ENCODE peak calls at places on chromosomes 7 and 10, in eight cellular contexts. P is fibroblast of lung, B is hepatocyte, F is GM23338, X is mammary epithelial cell, E is neural progenitor cell, W is astrocyte, V is PC-3. G is an unnamed sample. For H3K79me2, the result is how much of the 10 kb centered on the place peaks cover.

GRCh38 chr10:69292449-69292848 is 14.2 kb downstream of the HK1 start:
- DNase-seq in W (no peak), B (no peak), V (no peak), E (no peak), F (no peak), X (no peak), P (no peak), G (no peak)

GRCh38 chr10:68602434-68602833 is 42.3 kb downstream of the TET1 start:
- DNase-seq in X (no peak), V (peak), E (no peak), W (no peak), F (no peak), P (no peak), B (no peak), G (no peak)

GRCh38 chr7:5630670-5631069 is 150.8 kb downstream of the RNF216 start:
- DNase-seq in X (peak), F (no peak), W (no peak), B (no peak), P (no peak), E (no peak), V (no peak), G (peak)

GRCh38 chr7:156662269-156662668 is 21.7 kb downstream of the RNF32 start:
- DNase-seq in B (peak), E (no peak), P (no peak), W (no peak), F (no peak), X (no peak), V (no peak), G (no peak)

GRCh38 chr7:139720705-139721231 is 57.0 kb downstream of the HIPK2 start:
- DNase-seq in X (no peak), B (no peak), E (no peak), W (no peak), F (no peak), P (peak), V (peak), G (peak)

GRCh38 chr10:80669485-80669884 is 131.8 kb downstream of the SH2D4B start:
- DNase-seq in W (no peak), P (no peak), F (no peak), E (no peak), V (no peak), X (no peak), B (no peak), G (no peak)

GRCh38 chr10:60753817-60754216 is 24.5 kb upstream of the CDK1 start:
- DNase-seq in F (no peak), P (no peak), X (no peak), W (no peak), V (no peak), E (no peak), B (no peak), G (no peak)

GRCh38 chr10:3068201-3068967 is 1.0 kb downstream of the PFKP start:
- DNase-seq in P (peak), V (peak), X (peak), E (peak), W (peak), B (peak), F (peak), G (peak)

GRCh38 chr10:44847110-44847509 is 64.0 kb upstream of the TMEM72 start:
- DNase-seq in X (no peak), V (no peak), W (no peak), F (no peak), E (no peak), B (no peak), P (no peak), G (no peak)

GRCh38 chr10:1270490-1270889 is 214.3 kb downstream of the WDR37 start:
- DNase-seq in X (no peak), B (no peak), W (no peak), P (no peak), E (no peak), V (no peak), F (no peak), G (no peak)

GRCh38 chr7:31476073-31476745 is 37.7 kb upstream of the ITPRID1 start:
- DNase-seq in F (no peak), W (no peak), E (no peak), X (no peak), V (peak), P (no peak), B (no peak), G (no peak)

GRCh38 chr10:13517675-13518074 is 11.1 kb downstream of the BEND7 start:
- DNase-seq in F (no peak), E (no peak), P (no peak), V (no peak), W (no peak), B (no peak), X (no peak), G (no peak)

GRCh38 chr10:29732918-29733317 is 98.1 kb upstream of the SVIL start:
- DNase-seq in P (no peak), V (no peak), W (no peak), F (no peak), X (no peak), B (no peak), E (no peak), G (no peak)

GRCh38 chr7:130758429-130759056 is 24.5 kb upstream of the KLF14 start:
- DNase-seq in B (peak), W (peak), V (peak), X (peak), P (peak), E (peak), F (peak), G (peak)

GRCh38 chr7:28298870-28299484 is 113.3 kb upstream of the CREB5 start:
- DNase-seq in W (no peak), B (peak), F (peak), E (peak), P (peak), X (peak), V (peak), G (peak)

GRCh38 chr7:114765331-114766125 is 156.4 kb upstream of the MDFIC start:
- DNase-seq in W (no peak), B (no peak), X (peak), E (no peak), F (no peak), P (no peak), V (peak), G (peak)

GRCh38 chr10:78416031-78416800 is 382.6 kb downstream of the RPS24 start:
- DNase-seq in E (no peak), X (peak), W (peak), P (peak), B (no peak), V (peak), F (no peak), G (peak)

GRCh38 chr7:38681882-38682281 is 50.7 kb upstream of the AMPH start:
- DNase-seq in X (no peak), P (peak), V (no peak), E (no peak), F (no peak), B (no peak), W (no peak), G (peak)

GRCh38 chr7:108503112-108504026 is 22.6 kb downstream of the PNPLA8 start:
- DNase-seq in P (peak), B (peak), X (no peak), V (no peak), E (no peak), W (no peak), F (no peak), G (peak)

GRCh38 chr10:34908472-34908871 is 93.4 kb upstream of the PARD3 start:
- DNase-seq in V (no peak), E (no peak), X (peak), F (no peak), B (peak), P (peak), W (peak), G (peak)

GRCh38 chr7:73329861-73330581 is 2.1 kb downstream of the FKBP6 start:
- DNase-seq in B (peak), P (peak), X (no peak), F (no peak), W (no peak), E (no peak), V (no peak), G (peak)

GRCh38 chr7:22193361-22194016 is 163.5 kb downstream of the RAPGEF5 start:
- DNase-seq in P (peak), V (no peak), X (no peak), E (peak), B (peak), F (peak), W (peak), G (peak)

GRCh38 chr10:114766470-114766869 is 55.1 kb upstream of the FHIP2A start:
- DNase-seq in V (peak), P (peak), W (no peak), X (no peak), B (peak), E (no peak), F (no peak), G (no peak)

GRCh38 chr7:55074008-55074499 is 55.2 kb downstream of the EGFR start:
- DNase-seq in V (peak), X (peak), P (peak), W (peak), B (peak), E (no peak), F (peak), G (peak)

GRCh38 chr7:138352570-138353461 is 107.2 kb upstream of the TRIM24 start:
- DNase-seq in F (no peak), V (no peak), W (no peak), B (peak), P (no peak), E (no peak), X (no peak), G (no peak)

GRCh38 chr7:147509859-147510542 is 1080.6 kb upstream of the C7orf33 start:
- DNase-seq in X (no peak), B (no peak), V (peak), E (no peak), W (peak), F (no peak), P (no peak), G (peak)

GRCh38 chr10:7277874-7278273 is 133.0 kb downstream of the SFMBT2 start:
- DNase-seq in E (peak), B (no peak), P (no peak), W (no peak), X (no peak), V (no peak), F (no peak), G (no peak)

GRCh38 chr10:18066947-18067346 is 73.3 kb upstream of the CACNB2 start:
- DNase-seq in X (no peak), V (no peak), F (no peak), P (no peak), B (no peak), E (no peak), W (peak), G (no peak)

DNA sequence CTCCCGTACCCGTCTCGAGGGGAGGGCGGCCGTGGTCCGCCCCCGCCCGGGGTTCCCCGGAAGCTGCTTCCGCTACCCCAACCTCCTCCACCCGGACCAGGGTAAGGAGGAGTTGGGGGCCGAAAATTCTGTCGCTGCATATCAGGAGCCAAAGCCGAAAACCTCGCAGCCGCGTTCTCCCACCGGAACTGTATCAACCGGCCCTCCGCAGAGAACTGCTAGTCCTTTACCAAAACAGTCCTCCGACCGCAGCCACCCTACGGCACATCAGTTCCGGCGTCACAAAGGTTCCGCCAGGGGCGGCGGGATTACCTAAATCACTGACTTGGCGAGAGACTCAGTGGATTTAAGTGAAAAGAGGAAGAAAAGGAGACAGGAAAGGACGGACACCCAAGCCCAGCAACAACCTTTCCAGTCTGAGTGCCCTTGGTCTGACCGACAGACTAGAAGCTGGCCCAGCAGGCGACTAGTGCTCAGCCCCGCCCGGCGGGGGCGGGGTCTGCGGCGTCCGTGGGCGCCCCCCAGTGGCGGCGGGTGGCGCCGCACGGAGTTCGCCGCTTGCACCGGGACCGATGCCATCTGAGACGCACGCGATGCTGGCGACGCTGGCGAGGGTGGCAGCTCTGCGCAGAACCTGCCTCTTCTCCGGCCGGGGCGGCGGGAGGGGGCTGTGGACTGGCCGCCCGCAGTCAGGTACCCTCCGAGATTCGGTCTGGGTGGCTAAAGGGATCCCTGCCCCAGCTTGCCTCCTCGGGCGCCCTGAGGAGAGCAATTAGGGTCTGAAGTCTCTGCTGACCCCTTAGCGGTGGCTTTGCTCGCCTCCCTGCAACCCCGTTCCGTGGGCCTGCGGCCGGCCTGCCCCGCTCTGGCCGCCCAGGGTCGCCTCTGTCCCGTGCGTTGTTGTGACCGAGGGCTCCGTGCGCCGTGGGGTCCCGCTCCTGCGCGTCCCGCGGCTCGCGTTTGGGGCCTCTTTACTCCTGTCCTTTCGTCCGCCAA is at the start of the genes MPLKIP and SUGCT:
- DNase-seq in X (peak), E (peak), P (peak), W (peak), V (peak), B (peak), F (peak), G (peak)
- H3K79me2 ChIP-seq in X (under half), E (under half), P (under half), W (under half), V (under half), B (under half), F (under half), G (under half)

GRCh38 chr10:12418000-12418399 is 68.7 kb downstream of the CAMK1D start:
- DNase-seq in F (no peak), P (peak), E (no peak), B (no peak), W (peak), V (no peak), X (no peak), G (peak)
- H3K79me2 ChIP-seq in F (under half), P (under half), E (under half), B (under half), W (under half), V (under half), X (under half), G (under half)

GRCh38 chr7:127955051-127955531 is 76.1 kb downstream of the LRRC4 start:
- DNase-seq in X (no peak), P (no peak), E (no peak), F (no peak), V (no peak), B (no peak), W (no peak), G (no peak)

GRCh38 chr7:127953966-127954365 is 77.3 kb downstream of the LRRC4 start:
- DNase-seq in V (no peak), P (no peak), W (no peak), X (no peak), B (no peak), E (peak), F (no peak), G (no peak)

GRCh38 chr7:127957886-127958285 is 73.4 kb downstream of the LRRC4 start:
- DNase-seq in B (no peak), P (no peak), V (no peak), F (peak), E (no peak), X (no peak), W (no peak), G (no peak)

GRCh38 chr7:127953423-127953822 is 77.8 kb downstream of the LRRC4 start:
- DNase-seq in X (no peak), F (no peak), V (no peak), E (no peak), W (no peak), P (no peak), B (no peak), G (no peak)

GRCh38 chr7:127954371-127954770 is 76.9 kb downstream of the LRRC4 start:
- DNase-seq in V (no peak), F (no peak), X (no peak), P (no peak), B (no peak), W (no peak), E (no peak), G (no peak)
- H3K79me2 ChIP-seq in V (under half), F (under half), X (under half), P (under half), B (under half), W (under half), E (under half), G (under half)

GRCh38 chr7:18521945-18522566 is 26.5 kb downstream of the HDAC9 start:
- DNase-seq in W (peak), X (no peak), E (peak), P (no peak), V (no peak), F (no peak), B (no peak), G (no peak)
- H3K79me2 ChIP-seq in W (under half), X (half or more), E (under half), P (under half), V (under half), F (under half), B (under half), G (under half)

GRCh38 chr10:132404911-132405462 is 8.0 kb downstream of the PWWP2B start:
- DNase-seq in B (no peak), F (peak), P (no peak), W (no peak), X (no peak), V (no peak), E (peak), G (no peak)
- H3K79me2 ChIP-seq in B (half or more), F (under half), P (under half), W (under half), X (under half), V (half or more), E (under half), G (under half)

DNA sequence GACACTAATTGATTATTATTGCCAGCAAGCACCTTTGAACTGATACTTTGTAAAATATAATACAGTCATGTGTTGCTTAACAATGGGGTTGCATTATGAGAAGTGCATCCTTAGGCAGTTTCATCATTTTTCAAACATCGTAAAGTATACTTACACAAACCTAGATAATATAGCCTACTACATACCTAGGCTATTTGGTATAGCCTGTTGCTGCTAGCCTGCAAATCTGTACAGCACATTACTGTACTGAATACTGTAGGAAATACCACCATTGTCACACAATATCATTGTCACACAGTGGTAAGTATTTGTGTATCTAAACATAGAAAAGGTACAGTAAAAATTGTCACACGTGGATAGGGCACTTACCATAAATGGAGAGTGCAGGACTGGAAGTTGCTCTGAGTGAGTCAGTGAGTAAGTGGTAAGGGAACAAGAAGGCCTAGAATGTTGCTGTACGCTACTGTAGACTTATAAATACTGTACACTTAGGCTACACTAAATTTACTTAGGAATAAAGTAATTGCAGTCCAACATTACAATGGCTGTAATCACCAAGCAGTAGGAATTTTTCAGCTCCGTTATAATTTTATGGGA is 70.8 kb downstream of the LCOR start:
- DNase-seq in X (no peak), P (no peak), W (no peak), F (no peak), E (no peak), V (peak), B (no peak), G (no peak)
- H3K79me2 ChIP-seq in X (half or more), P (half or more), W (half or more), F (half or more), E (half or more), V (half or more), B (half or more), G (half or more)

G was measured in GM23248.